ENCODE peak calls at places on chromosomes 6 and 20, in seven cellular contexts. R, L, M, E, U, C and Q are unnamed samples.

GRCh38 chr20:50845566-50846211 is 50.8 kb downstream of the BCAS4 start:
- DNase-seq in R (no peak), M (no peak), L (peak; percentile 68), U (no peak), E (no peak), C (no peak), Q (no peak)

GRCh38 chr6:142478117-142478516 is 176.3 kb downstream of the ADGRG6 start:
- DNase-seq in R (no peak), L (no peak), E (no peak), M (no peak), U (peak; percentile 51), C (peak; percentile 29), Q (no peak)

GRCh38 chr6:70370496-70370895 is 42.8 kb upstream of the FAM135A start:
- DNase-seq in C (no peak), E (no peak), L (no peak), M (no peak), R (no peak), U (no peak), Q (no peak)

GRCh38 chr20:32585011-32585518 is at the start of gene NOL4L:
- DNase-seq in R (no peak), E (no peak), L (no peak), U (peak; percentile 69), C (peak; percentile 50), M (no peak), Q (no peak)

GRCh38 chr6:42046491-42047219 is 3.7 kb upstream of the TAF8 start:
- DNase-seq in E (peak; percentile 61), U (no peak), L (no peak), C (peak; percentile 83), R (no peak), M (no peak), Q (peak; percentile 50)

GRCh38 chr6:125639621-125640020 is 109.8 kb upstream of the HEY2 start:
- DNase-seq in U (no peak), M (no peak), R (no peak), E (no peak), C (peak; percentile 17), L (no peak), Q (no peak)

GRCh38 chr6:154479388-154480143 is 30.9 kb downstream of the CNKSR3 start:
- DNase-seq in M (no peak), U (no peak), L (no peak), E (no peak), R (no peak), C (peak; percentile 62), Q (no peak)

GRCh38 chr6:99993533-99994251 is at the start of gene MCHR2:
- DNase-seq in M (no peak), R (no peak), C (no peak), L (peak; percentile 74), E (no peak), U (peak; percentile 71), Q (no peak)

GRCh38 chr20:2984956-2985661 is 58.3 kb upstream of the GNRH2 start:
- DNase-seq in M (no peak), R (no peak), U (no peak), L (no peak), C (peak; percentile 56), E (no peak), Q (peak; percentile 46)

GRCh38 chr6:63245908-63246307 is 34.6 kb downstream of the FKBP1C start:
- DNase-seq in C (no peak), L (no peak), R (no peak), E (no peak), U (peak; percentile 48), M (no peak), Q (no peak)

GRCh38 chr20:51500311-51500710 is 42.2 kb downstream of the NFATC2 start:
- DNase-seq in U (no peak), C (no peak), L (no peak), E (no peak), R (no peak), M (no peak), Q (no peak)

GRCh38 chr6:21263531-21264287 is 329.8 kb upstream of the SOX4 start:
- DNase-seq in U (no peak), L (no peak), C (peak; percentile 43), M (no peak), E (no peak), R (no peak), Q (no peak)

GRCh38 chr6:45864651-45865050 is 151.0 kb downstream of the CLIC5 start:
- DNase-seq in U (no peak), R (no peak), E (no peak), L (no peak), M (no peak), C (no peak), Q (no peak)

GRCh38 chr20:40749985-40750506 is 61.0 kb upstream of the MAFB start:
- DNase-seq in L (no peak), R (no peak), E (no peak), U (no peak), M (no peak), C (no peak), Q (no peak)

GRCh38 chr6:166551797-166552495 is 34.5 kb downstream of the RAMACL start:
- DNase-seq in M (no peak), R (no peak), L (no peak), E (no peak), C (no peak), U (peak; percentile 77), Q (peak; percentile 40)

GRCh38 chr6:126880926-126881325 is 237.5 kb upstream of the RSPO3 start:
- DNase-seq in C (no peak), U (no peak), E (no peak), L (no peak), M (no peak), R (no peak), Q (no peak)

GRCh38 chr6:15447546-15448232 is 201.8 kb downstream of the JARID2 start:
- DNase-seq in L (no peak), R (no peak), C (no peak), U (no peak), E (no peak), M (no peak), Q (no peak)

GRCh38 chr6:50815436-50816114 is 3.1 kb upstream of the TFAP2B start:
- DNase-seq in U (no peak), L (no peak), C (peak; percentile 22), M (no peak), E (no peak), R (no peak), Q (no peak)

GRCh38 chr20:37226889-37227288 is 34.7 kb downstream of the GHRH start:
- DNase-seq in C (peak; percentile 73), E (peak; percentile 82), U (no peak), M (peak; percentile 39), L (no peak), R (no peak), Q (no peak)

GRCh38 chr20:15555913-15556312 is 1017.3 kb downstream of the KIF16B start:
- DNase-seq in M (no peak), R (no peak), E (no peak), L (no peak), U (no peak), C (no peak), Q (no peak)

GRCh38 chr20:15560936-15561531 is 1012.2 kb downstream of the KIF16B start:
- DNase-seq in U (peak; percentile 2), E (no peak), C (no peak), R (no peak), L (no peak), M (no peak), Q (no peak)

GRCh38 chr20:15556869-15557268 is 1016.4 kb downstream of the KIF16B start:
- DNase-seq in E (no peak), R (no peak), C (no peak), U (no peak), M (no peak), L (no peak), Q (no peak)

GRCh38 chr20:15564981-15565380 is 1008.3 kb downstream of the KIF16B start:
- DNase-seq in U (no peak), R (no peak), C (no peak), L (no peak), M (no peak), E (no peak), Q (no peak)

DNA sequence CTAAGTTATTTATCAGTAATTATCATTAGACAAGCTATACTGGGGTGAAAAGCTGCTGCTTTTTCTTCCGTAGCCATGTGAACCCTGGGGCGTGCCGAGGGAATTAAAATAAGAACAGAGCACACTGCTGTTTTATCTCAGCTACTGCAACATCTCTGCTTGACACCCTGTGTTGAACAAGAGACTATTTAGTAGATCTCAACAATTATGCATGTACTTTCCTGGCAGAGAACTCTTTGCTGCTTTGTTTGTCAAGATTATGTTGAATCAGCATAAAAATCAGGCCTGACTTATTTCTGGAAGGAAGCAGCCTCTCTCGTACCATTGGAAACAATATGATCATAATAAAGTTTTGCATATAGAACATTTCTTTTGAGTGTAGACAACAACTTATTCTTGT is 1011.5 kb downstream of the KIF16B start:
- DNase-seq in U (peak; percentile 35), M (no peak), R (no peak), L (no peak), C (no peak), E (no peak), Q (no peak)
- H3K27ac ChIP-seq in U (peak overlapping the region; percentile 9), M (no peak overlapping the region), R (no peak overlapping the region), L (no peak overlapping the region), C (peak overlapping the region; percentile 32), E (peak overlapping the region; percentile 71), Q (no peak overlapping the region)

GRCh38 chr6:71388068-71388744 is 99.6 kb downstream of the OGFRL1 start:
- DNase-seq in L (no peak), C (no peak), U (no peak), E (no peak), R (no peak), M (no peak), Q (no peak)
- H3K4me1 ChIP-seq in L (peaks cover 17% of the 10 kb centered on the region), C (peaks cover 4% of the 10 kb centered on the region), U (peaks cover 31% of the 10 kb centered on the region), E (no peaks in the 10 kb centered on the region), R (peaks cover 4% of the 10 kb centered on the region), M (no peaks in the 10 kb centered on the region), Q (peaks cover 2% of the 10 kb centered on the region)

DNA sequence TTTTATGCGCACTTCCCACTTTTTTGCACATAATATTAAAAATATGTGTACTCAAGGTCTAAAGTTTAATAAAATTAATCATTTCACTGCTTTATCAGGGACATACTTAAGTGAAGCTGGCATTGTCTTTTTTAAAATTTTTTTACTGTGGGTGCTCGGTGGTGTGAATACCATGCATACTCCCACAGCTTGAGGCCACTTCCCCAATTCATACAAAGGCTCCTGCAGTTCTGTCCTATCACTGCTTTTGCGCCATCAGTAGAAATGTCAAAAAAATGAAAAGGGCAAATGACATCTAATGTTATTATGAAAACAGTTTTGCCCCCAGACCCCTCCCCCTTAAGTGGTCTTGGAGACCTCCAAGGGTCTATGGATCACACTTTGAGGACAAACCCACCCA is 464.1 kb upstream of the ARID1B start:
- DNase-seq in U (no peak), E (no peak), R (no peak), M (no peak), L (no peak), C (no peak), Q (no peak)
- H3K27ac ChIP-seq in U (no peak overlapping the region), E (no peak overlapping the region), R (no peak overlapping the region), M (no peak overlapping the region), L (no peak overlapping the region), C (no peak overlapping the region), Q (no peak overlapping the region)

GRCh38 chr20:57624124-57624523 is 3.9 kb upstream of the ZBP1 start:
- DNase-seq in C (no peak), M (no peak), U (no peak), E (no peak), L (no peak), R (peak; percentile 1), Q (no peak)

GRCh38 chr20:57622201-57622570 is 2.0 kb upstream of the ZBP1 start:
- DNase-seq in C (no peak), R (no peak), M (no peak), L (peak; percentile 42), E (no peak), U (no peak), Q (peak; percentile 27)

GRCh38 chr20:57621426-57622200 is 1.4 kb upstream of the ZBP1 start:
- DNase-seq in M (no peak), R (peak; percentile 4), C (no peak), U (no peak), L (peak; percentile 19), E (no peak), Q (peak; percentile 23)

GRCh38 chr20:57620999-57621398 is 773 bp upstream of the ZBP1 start:
- DNase-seq in R (no peak), C (no peak), L (peak; percentile 70), M (no peak), E (no peak), U (no peak), Q (peak; percentile 30)

GRCh38 chr20:57622579-57623381 is 2.6 kb upstream of the ZBP1 start:
- DNase-seq in L (peak; percentile 90), U (peak; percentile 80), M (peak; percentile 37), C (peak; percentile 60), R (peak; percentile 62), E (no peak), Q (peak; percentile 80)
- H3K4me1 ChIP-seq in L (peaks cover 4% of the 10 kb centered on the region), U (peaks cover 8% of the 10 kb centered on the region), M (peaks cover 4% of the 10 kb centered on the region), C (no peaks in the 10 kb centered on the region), R (no peaks in the 10 kb centered on the region), E (no peaks in the 10 kb centered on the region), Q (no peaks in the 10 kb centered on the region)